ENCODE peak calls at places on chromosomes 4 and X, in ten cellular contexts. One of them, this sample, is unnamed.
A peak's percentile ranks its signal among the peaks of the same experiment; 100 is the strongest.

GRCh38 chrX:78024349-78025108 is 55.1 kb upstream of the PGAM4 start:
- DNase-seq in NCI-H1092: no peak
- DNase-seq in WTC11: peak; percentile 16
- DNase-seq in GM12892: peak; percentile 18
- DNase-seq in NCI-H748 treated with DMSO at 0.1 percent for 48 hours: peak; percentile 26
- DNase-seq in fibroblast of villous mesenchyme: peak; percentile 2
- DNase-seq in left kidney: no peak
- DNase-seq in GM10248: peak; percentile 45
- DNase-seq in activated CD8-positive, alpha-beta memory T cell treated with anti-CD3 and anti-CD28 coated beads for 48 hours: no peak
- DNase-seq in stimulated activated CD8-positive, alpha-beta memory T cell treated with anti-CD3 and anti-CD28 coated beads, Interleukin-7, amount 100 ng/mL, for 4 hours: no peak
- DNase-seq in this sample: peak; percentile 56

GRCh38 chr4:95093460-95093859 is 335.7 kb downstream of the BMPR1B start:
- DNase-seq in NCI-H1092: no peak
- DNase-seq in WTC11: no peak
- DNase-seq in GM12892: no peak
- DNase-seq in NCI-H748 treated with DMSO at 0.1 percent for 48 hours: no peak
- DNase-seq in fibroblast of villous mesenchyme: no peak
- DNase-seq in left kidney: no peak
- DNase-seq in GM10248: no peak
- DNase-seq in activated CD8-positive, alpha-beta memory T cell treated with anti-CD3 and anti-CD28 coated beads for 48 hours: no peak
- DNase-seq in stimulated activated CD8-positive, alpha-beta memory T cell treated with anti-CD3 and anti-CD28 coated beads, Interleukin-7, amount 100 ng/mL, for 4 hours: no peak
- DNase-seq in this sample: no peak

GRCh38 chr4:2141022-2141761 is 82.1 kb downstream of the NAT8L start:
- DNase-seq in NCI-H1092: no peak
- DNase-seq in WTC11: no peak
- DNase-seq in GM12892: no peak
- DNase-seq in NCI-H748 treated with DMSO at 0.1 percent for 48 hours: no peak
- DNase-seq in fibroblast of villous mesenchyme: no peak
- DNase-seq in left kidney: no peak
- DNase-seq in GM10248: no peak
- DNase-seq in activated CD8-positive, alpha-beta memory T cell treated with anti-CD3 and anti-CD28 coated beads for 48 hours: no peak
- DNase-seq in stimulated activated CD8-positive, alpha-beta memory T cell treated with anti-CD3 and anti-CD28 coated beads, Interleukin-7, amount 100 ng/mL, for 4 hours: no peak
- DNase-seq in this sample: no peak

GRCh38 chr4:88893961-88894360 is 163.0 kb downstream of the FAM13A start:
- DNase-seq in NCI-H1092: no peak
- DNase-seq in WTC11: no peak
- DNase-seq in GM12892: no peak
- DNase-seq in NCI-H748 treated with DMSO at 0.1 percent for 48 hours: no peak
- DNase-seq in fibroblast of villous mesenchyme: no peak
- DNase-seq in left kidney: no peak
- DNase-seq in GM10248: no peak
- DNase-seq in activated CD8-positive, alpha-beta memory T cell treated with anti-CD3 and anti-CD28 coated beads for 48 hours: no peak
- DNase-seq in stimulated activated CD8-positive, alpha-beta memory T cell treated with anti-CD3 and anti-CD28 coated beads, Interleukin-7, amount 100 ng/mL, for 4 hours: no peak
- DNase-seq in this sample: peak; percentile 38

GRCh38 chr4:96894621-96895020 is 1054.7 kb downstream of the PDHA2 start:
- DNase-seq in NCI-H1092: no peak
- DNase-seq in WTC11: no peak
- DNase-seq in GM12892: no peak
- DNase-seq in NCI-H748 treated with DMSO at 0.1 percent for 48 hours: no peak
- DNase-seq in fibroblast of villous mesenchyme: no peak
- DNase-seq in left kidney: no peak
- DNase-seq in GM10248: no peak
- DNase-seq in activated CD8-positive, alpha-beta memory T cell treated with anti-CD3 and anti-CD28 coated beads for 48 hours: no peak
- DNase-seq in stimulated activated CD8-positive, alpha-beta memory T cell treated with anti-CD3 and anti-CD28 coated beads, Interleukin-7, amount 100 ng/mL, for 4 hours: no peak
- DNase-seq in this sample: no peak

GRCh38 chr4:183241771-183242170 is 78.3 kb downstream of the CLDN22 start:
- DNase-seq in NCI-H1092: no peak
- DNase-seq in WTC11: no peak
- DNase-seq in GM12892: no peak
- DNase-seq in NCI-H748 treated with DMSO at 0.1 percent for 48 hours: no peak
- DNase-seq in fibroblast of villous mesenchyme: no peak
- DNase-seq in left kidney: no peak
- DNase-seq in GM10248: no peak
- DNase-seq in activated CD8-positive, alpha-beta memory T cell treated with anti-CD3 and anti-CD28 coated beads for 48 hours: no peak
- DNase-seq in stimulated activated CD8-positive, alpha-beta memory T cell treated with anti-CD3 and anti-CD28 coated beads, Interleukin-7, amount 100 ng/mL, for 4 hours: no peak
- DNase-seq in this sample: peak; percentile 57

GRCh38 chr4:133188433-133189175 is 39.5 kb downstream of the PCDH10 start:
- DNase-seq in NCI-H1092: no peak
- DNase-seq in WTC11: no peak
- DNase-seq in GM12892: no peak
- DNase-seq in NCI-H748 treated with DMSO at 0.1 percent for 48 hours: no peak
- DNase-seq in fibroblast of villous mesenchyme: no peak
- DNase-seq in left kidney: no peak
- DNase-seq in GM10248: no peak
- DNase-seq in activated CD8-positive, alpha-beta memory T cell treated with anti-CD3 and anti-CD28 coated beads for 48 hours: no peak
- DNase-seq in stimulated activated CD8-positive, alpha-beta memory T cell treated with anti-CD3 and anti-CD28 coated beads, Interleukin-7, amount 100 ng/mL, for 4 hours: no peak
- DNase-seq in this sample: no peak

GRCh38 chr4:2767705-2768074 is 11.6 kb upstream of the TNIP2 start:
- DNase-seq in NCI-H1092: no peak
- DNase-seq in WTC11: no peak
- DNase-seq in GM12892: no peak
- DNase-seq in NCI-H748 treated with DMSO at 0.1 percent for 48 hours: no peak
- DNase-seq in fibroblast of villous mesenchyme: no peak
- DNase-seq in left kidney: no peak
- DNase-seq in GM10248: no peak
- DNase-seq in activated CD8-positive, alpha-beta memory T cell treated with anti-CD3 and anti-CD28 coated beads for 48 hours: no peak
- DNase-seq in stimulated activated CD8-positive, alpha-beta memory T cell treated with anti-CD3 and anti-CD28 coated beads, Interleukin-7, amount 100 ng/mL, for 4 hours: no peak
- DNase-seq in this sample: no peak

GRCh38 chrX:106246511-106246910 is 78.4 kb downstream of the PWWP3B start:
- DNase-seq in NCI-H1092: no peak
- DNase-seq in WTC11: no peak
- DNase-seq in GM12892: no peak
- DNase-seq in NCI-H748 treated with DMSO at 0.1 percent for 48 hours: no peak
- DNase-seq in fibroblast of villous mesenchyme: peak; percentile 43
- DNase-seq in left kidney: no peak
- DNase-seq in GM10248: no peak
- DNase-seq in activated CD8-positive, alpha-beta memory T cell treated with anti-CD3 and anti-CD28 coated beads for 48 hours: no peak
- DNase-seq in stimulated activated CD8-positive, alpha-beta memory T cell treated with anti-CD3 and anti-CD28 coated beads, Interleukin-7, amount 100 ng/mL, for 4 hours: no peak
- DNase-seq in this sample: peak; percentile 7

GRCh38 chrX:47321386-47321785 is 49.0 kb upstream of the ZNF157 start:
- DNase-seq in NCI-H1092: no peak
- DNase-seq in WTC11: peak; percentile 87
- DNase-seq in GM12892: no peak
- DNase-seq in NCI-H748 treated with DMSO at 0.1 percent for 48 hours: no peak
- DNase-seq in fibroblast of villous mesenchyme: peak; percentile 65
- DNase-seq in left kidney: peak; percentile 93
- DNase-seq in GM10248: no peak
- DNase-seq in activated CD8-positive, alpha-beta memory T cell treated with anti-CD3 and anti-CD28 coated beads for 48 hours: no peak
- DNase-seq in stimulated activated CD8-positive, alpha-beta memory T cell treated with anti-CD3 and anti-CD28 coated beads, Interleukin-7, amount 100 ng/mL, for 4 hours: no peak
- DNase-seq in this sample: peak; percentile 71

GRCh38 chr4:71020611-71021010 is 27.2 kb downstream of the DCK start:
- DNase-seq in NCI-H1092: no peak
- DNase-seq in WTC11: no peak
- DNase-seq in GM12892: no peak
- DNase-seq in NCI-H748 treated with DMSO at 0.1 percent for 48 hours: no peak
- DNase-seq in fibroblast of villous mesenchyme: no peak
- DNase-seq in left kidney: no peak
- DNase-seq in GM10248: no peak
- DNase-seq in activated CD8-positive, alpha-beta memory T cell treated with anti-CD3 and anti-CD28 coated beads for 48 hours: no peak
- DNase-seq in stimulated activated CD8-positive, alpha-beta memory T cell treated with anti-CD3 and anti-CD28 coated beads, Interleukin-7, amount 100 ng/mL, for 4 hours: no peak
- DNase-seq in this sample: peak; percentile 43

GRCh38 chrX:53594354-53594753 is 92.2 kb downstream of the HUWE1 start:
- DNase-seq in NCI-H1092: no peak
- DNase-seq in WTC11: no peak
- DNase-seq in GM12892: no peak
- DNase-seq in NCI-H748 treated with DMSO at 0.1 percent for 48 hours: no peak
- DNase-seq in fibroblast of villous mesenchyme: peak; percentile 26
- DNase-seq in left kidney: no peak
- DNase-seq in GM10248: no peak
- DNase-seq in activated CD8-positive, alpha-beta memory T cell treated with anti-CD3 and anti-CD28 coated beads for 48 hours: no peak
- DNase-seq in stimulated activated CD8-positive, alpha-beta memory T cell treated with anti-CD3 and anti-CD28 coated beads, Interleukin-7, amount 100 ng/mL, for 4 hours: no peak
- DNase-seq in this sample: peak; percentile 52

GRCh38 chr4:13143234-13143633 is 340.9 kb downstream of the RAB28 start:
- DNase-seq in NCI-H1092: no peak
- DNase-seq in WTC11: no peak
- DNase-seq in GM12892: no peak
- DNase-seq in NCI-H748 treated with DMSO at 0.1 percent for 48 hours: no peak
- DNase-seq in fibroblast of villous mesenchyme: peak; percentile 22
- DNase-seq in left kidney: peak; percentile 60
- DNase-seq in GM10248: no peak
- DNase-seq in activated CD8-positive, alpha-beta memory T cell treated with anti-CD3 and anti-CD28 coated beads for 48 hours: no peak
- DNase-seq in stimulated activated CD8-positive, alpha-beta memory T cell treated with anti-CD3 and anti-CD28 coated beads, Interleukin-7, amount 100 ng/mL, for 4 hours: no peak
- DNase-seq in this sample: no peak

GRCh38 chr4:152693875-152694274 is 14.1 kb upstream of the TMEM154 start:
- DNase-seq in NCI-H1092: no peak
- DNase-seq in WTC11: no peak
- DNase-seq in GM12892: no peak
- DNase-seq in NCI-H748 treated with DMSO at 0.1 percent for 48 hours: no peak
- DNase-seq in fibroblast of villous mesenchyme: no peak
- DNase-seq in left kidney: no peak
- DNase-seq in GM10248: no peak
- DNase-seq in activated CD8-positive, alpha-beta memory T cell treated with anti-CD3 and anti-CD28 coated beads for 48 hours: no peak
- DNase-seq in stimulated activated CD8-positive, alpha-beta memory T cell treated with anti-CD3 and anti-CD28 coated beads, Interleukin-7, amount 100 ng/mL, for 4 hours: no peak
- DNase-seq in this sample: no peak

GRCh38 chrX:152915541-152916241 is 17.8 kb downstream of the ZNF185 start:
- DNase-seq in NCI-H1092: no peak
- DNase-seq in WTC11: peak; percentile 54
- DNase-seq in GM12892: peak; percentile 68
- DNase-seq in NCI-H748 treated with DMSO at 0.1 percent for 48 hours: no peak
- DNase-seq in fibroblast of villous mesenchyme: peak; percentile 50
- DNase-seq in left kidney: peak; percentile 72
- DNase-seq in GM10248: peak; percentile 75
- DNase-seq in activated CD8-positive, alpha-beta memory T cell treated with anti-CD3 and anti-CD28 coated beads for 48 hours: no peak
- DNase-seq in stimulated activated CD8-positive, alpha-beta memory T cell treated with anti-CD3 and anti-CD28 coated beads, Interleukin-7, amount 100 ng/mL, for 4 hours: no peak
- DNase-seq in this sample: peak; percentile 48

GRCh38 chr4:11698846-11699590 is 270.3 kb upstream of the HS3ST1 start:
- DNase-seq in NCI-H1092: no peak
- DNase-seq in WTC11: no peak
- DNase-seq in GM12892: no peak
- DNase-seq in NCI-H748 treated with DMSO at 0.1 percent for 48 hours: no peak
- DNase-seq in fibroblast of villous mesenchyme: peak; percentile 42
- DNase-seq in left kidney: no peak
- DNase-seq in GM10248: no peak
- DNase-seq in activated CD8-positive, alpha-beta memory T cell treated with anti-CD3 and anti-CD28 coated beads for 48 hours: no peak
- DNase-seq in stimulated activated CD8-positive, alpha-beta memory T cell treated with anti-CD3 and anti-CD28 coated beads, Interleukin-7, amount 100 ng/mL, for 4 hours: no peak
- DNase-seq in this sample: peak; percentile 35

GRCh38 chr4:91961504-91961903 is 342.3 kb upstream of the GRID2 start:
- DNase-seq in NCI-H1092: no peak
- DNase-seq in WTC11: no peak
- DNase-seq in GM12892: no peak
- DNase-seq in NCI-H748 treated with DMSO at 0.1 percent for 48 hours: no peak
- DNase-seq in fibroblast of villous mesenchyme: peak; percentile 10
- DNase-seq in left kidney: no peak
- DNase-seq in GM10248: no peak
- DNase-seq in activated CD8-positive, alpha-beta memory T cell treated with anti-CD3 and anti-CD28 coated beads for 48 hours: no peak
- DNase-seq in stimulated activated CD8-positive, alpha-beta memory T cell treated with anti-CD3 and anti-CD28 coated beads, Interleukin-7, amount 100 ng/mL, for 4 hours: no peak
- DNase-seq in this sample: peak; percentile 7

GRCh38 chr4:69881173-69881773 is 21.3 kb upstream of the SULT1E1 start:
- DNase-seq in NCI-H1092: no peak
- DNase-seq in WTC11: peak; percentile 15
- DNase-seq in GM12892: no peak
- DNase-seq in NCI-H748 treated with DMSO at 0.1 percent for 48 hours: peak; percentile 11
- DNase-seq in fibroblast of villous mesenchyme: peak; percentile 12
- DNase-seq in left kidney: peak; percentile 53
- DNase-seq in GM10248: peak; percentile 19
- DNase-seq in activated CD8-positive, alpha-beta memory T cell treated with anti-CD3 and anti-CD28 coated beads for 48 hours: no peak
- DNase-seq in stimulated activated CD8-positive, alpha-beta memory T cell treated with anti-CD3 and anti-CD28 coated beads, Interleukin-7, amount 100 ng/mL, for 4 hours: no peak
- DNase-seq in this sample: peak; percentile 79

GRCh38 chr4:52869196-52869595 is 7.1 kb downstream of the RASL11B start:
- DNase-seq in NCI-H1092: peak; percentile 57
- DNase-seq in WTC11: no peak
- DNase-seq in GM12892: no peak
- DNase-seq in NCI-H748 treated with DMSO at 0.1 percent for 48 hours: no peak
- DNase-seq in fibroblast of villous mesenchyme: peak; percentile 75
- DNase-seq in left kidney: peak; percentile 71
- DNase-seq in GM10248: no peak
- DNase-seq in activated CD8-positive, alpha-beta memory T cell treated with anti-CD3 and anti-CD28 coated beads for 48 hours: no peak
- DNase-seq in stimulated activated CD8-positive, alpha-beta memory T cell treated with anti-CD3 and anti-CD28 coated beads, Interleukin-7, amount 100 ng/mL, for 4 hours: no peak
- DNase-seq in this sample: peak; percentile 55

GRCh38 chr4:2457481-2458295 is 11.2 kb upstream of the RNF4 start:
- DNase-seq in NCI-H1092: no peak
- DNase-seq in WTC11: no peak
- DNase-seq in GM12892: no peak
- DNase-seq in NCI-H748 treated with DMSO at 0.1 percent for 48 hours: no peak
- DNase-seq in fibroblast of villous mesenchyme: no peak
- DNase-seq in left kidney: no peak
- DNase-seq in GM10248: no peak
- DNase-seq in activated CD8-positive, alpha-beta memory T cell treated with anti-CD3 and anti-CD28 coated beads for 48 hours: no peak
- DNase-seq in stimulated activated CD8-positive, alpha-beta memory T cell treated with anti-CD3 and anti-CD28 coated beads, Interleukin-7, amount 100 ng/mL, for 4 hours: no peak
- DNase-seq in this sample: no peak

GRCh38 chrX:78708171-78708570 is 39.3 kb upstream of the LPAR4 start:
- DNase-seq in NCI-H1092: no peak
- DNase-seq in WTC11: peak; percentile 16
- DNase-seq in GM12892: no peak
- DNase-seq in NCI-H748 treated with DMSO at 0.1 percent for 48 hours: no peak
- DNase-seq in fibroblast of villous mesenchyme: peak; percentile 38
- DNase-seq in left kidney: peak; percentile 6
- DNase-seq in GM10248: peak; percentile 5
- DNase-seq in activated CD8-positive, alpha-beta memory T cell treated with anti-CD3 and anti-CD28 coated beads for 48 hours: no peak
- DNase-seq in stimulated activated CD8-positive, alpha-beta memory T cell treated with anti-CD3 and anti-CD28 coated beads, Interleukin-7, amount 100 ng/mL, for 4 hours: no peak
- DNase-seq in this sample: peak; percentile 61

GRCh38 chrX:53442322-53442631 is 8.1 kb upstream of the HSD17B10 start:
- DNase-seq in NCI-H1092: no peak
- DNase-seq in WTC11: no peak
- DNase-seq in GM12892: no peak
- DNase-seq in NCI-H748 treated with DMSO at 0.1 percent for 48 hours: no peak
- DNase-seq in fibroblast of villous mesenchyme: no peak
- DNase-seq in left kidney: no peak
- DNase-seq in GM10248: no peak
- DNase-seq in activated CD8-positive, alpha-beta memory T cell treated with anti-CD3 and anti-CD28 coated beads for 48 hours: no peak
- DNase-seq in stimulated activated CD8-positive, alpha-beta memory T cell treated with anti-CD3 and anti-CD28 coated beads, Interleukin-7, amount 100 ng/mL, for 4 hours: no peak
- DNase-seq in this sample: no peak

GRCh38 chr4:11585506-11585905 is 156.8 kb upstream of the HS3ST1 start:
- DNase-seq in NCI-H1092: peak; percentile 11
- DNase-seq in WTC11: no peak
- DNase-seq in GM12892: no peak
- DNase-seq in NCI-H748 treated with DMSO at 0.1 percent for 48 hours: no peak
- DNase-seq in fibroblast of villous mesenchyme: no peak
- DNase-seq in left kidney: peak; percentile 27
- DNase-seq in GM10248: no peak
- DNase-seq in activated CD8-positive, alpha-beta memory T cell treated with anti-CD3 and anti-CD28 coated beads for 48 hours: no peak
- DNase-seq in stimulated activated CD8-positive, alpha-beta memory T cell treated with anti-CD3 and anti-CD28 coated beads, Interleukin-7, amount 100 ng/mL, for 4 hours: no peak
- DNase-seq in this sample: peak; percentile 10

GRCh38 chr4:19636451-19636850 is 615.3 kb upstream of the SLIT2 start:
- DNase-seq in NCI-H1092: no peak
- DNase-seq in WTC11: no peak
- DNase-seq in GM12892: no peak
- DNase-seq in NCI-H748 treated with DMSO at 0.1 percent for 48 hours: no peak
- DNase-seq in fibroblast of villous mesenchyme: no peak
- DNase-seq in left kidney: no peak
- DNase-seq in GM10248: no peak
- DNase-seq in activated CD8-positive, alpha-beta memory T cell treated with anti-CD3 and anti-CD28 coated beads for 48 hours: no peak
- DNase-seq in stimulated activated CD8-positive, alpha-beta memory T cell treated with anti-CD3 and anti-CD28 coated beads, Interleukin-7, amount 100 ng/mL, for 4 hours: no peak
- DNase-seq in this sample: no peak